ENCODE peak calls at places on chromosomes 12 and 14, in seven cellular contexts. One of them, this sample, is unnamed.

GRCh38 chr12:18828483-18828882 is 90.6 kb downstream of the CAPZA3 start:
- DNase-seq in GM06990: no peak
- DNase-seq in GM10248: no peak
- DNase-seq in fibroblast of lung: no peak
- DNase-seq in brain microvascular endothelial cell: no peak
- DNase-seq in lower lobe of right lung: no peak
- DNase-seq in endothelial cell: no peak
- DNase-seq in this sample: no peak

GRCh38 chr14:88233915-88234314 is 89.2 kb downstream of the KCNK10 start:
- DNase-seq in GM10248: no peak
- DNase-seq in endothelial cell: peak
- DNase-seq in GM06990: no peak
- DNase-seq in brain microvascular endothelial cell: no peak
- DNase-seq in lower lobe of right lung: no peak
- DNase-seq in fibroblast of lung: no peak
- DNase-seq in this sample: no peak

GRCh38 chr12:113271853-113272561 is 50.7 kb downstream of the TPCN1 start:
- DNase-seq in lower lobe of right lung: peak
- DNase-seq in fibroblast of lung: peak
- DNase-seq in brain microvascular endothelial cell: peak
- DNase-seq in GM06990: no peak
- DNase-seq in GM10248: peak
- DNase-seq in endothelial cell: no peak
- DNase-seq in this sample: peak

GRCh38 chr12:91763654-91764439 is 381.8 kb downstream of the BTG1 start:
- DNase-seq in fibroblast of lung: no peak
- DNase-seq in GM10248: no peak
- DNase-seq in brain microvascular endothelial cell: no peak
- DNase-seq in lower lobe of right lung: no peak
- DNase-seq in GM06990: no peak
- DNase-seq in endothelial cell: no peak
- DNase-seq in this sample: no peak

GRCh38 chr12:100733817-100734593 is 60.6 kb upstream of the ANO4 start:
- DNase-seq in brain microvascular endothelial cell: no peak
- DNase-seq in endothelial cell: peak
- DNase-seq in fibroblast of lung: peak
- DNase-seq in lower lobe of right lung: no peak
- DNase-seq in GM10248: no peak
- DNase-seq in GM06990: no peak
- DNase-seq in this sample: no peak

GRCh38 chr14:85731198-85731597 is 201.3 kb downstream of the FLRT2 start:
- DNase-seq in lower lobe of right lung: no peak
- DNase-seq in endothelial cell: no peak
- DNase-seq in GM10248: no peak
- DNase-seq in GM06990: no peak
- DNase-seq in brain microvascular endothelial cell: peak
- DNase-seq in fibroblast of lung: peak
- DNase-seq in this sample: no peak

GRCh38 chr12:15699886-15700285 is 89.3 kb downstream of the EPS8 start:
- DNase-seq in GM06990: no peak
- DNase-seq in fibroblast of lung: no peak
- DNase-seq in lower lobe of right lung: no peak
- DNase-seq in endothelial cell: no peak
- DNase-seq in brain microvascular endothelial cell: peak
- DNase-seq in GM10248: no peak
- DNase-seq in this sample: no peak

GRCh38 chr12:109820921-109821381 is 12.2 kb downstream of the TRPV4 start:
- DNase-seq in fibroblast of lung: no peak
- DNase-seq in endothelial cell: no peak
- DNase-seq in brain microvascular endothelial cell: no peak
- DNase-seq in GM10248: no peak
- DNase-seq in lower lobe of right lung: no peak
- DNase-seq in GM06990: no peak
- DNase-seq in this sample: no peak

GRCh38 chr12:13444076-13444475 is 247.6 kb downstream of the EMP1 start:
- DNase-seq in GM06990: no peak
- DNase-seq in lower lobe of right lung: no peak
- DNase-seq in endothelial cell: no peak
- DNase-seq in fibroblast of lung: no peak
- DNase-seq in brain microvascular endothelial cell: no peak
- DNase-seq in GM10248: no peak
- DNase-seq in this sample: no peak

GRCh38 chr14:36940476-36940875 is 231.9 kb downstream of the SLC25A21 start:
- DNase-seq in fibroblast of lung: no peak
- DNase-seq in brain microvascular endothelial cell: no peak
- DNase-seq in GM06990: no peak
- DNase-seq in GM10248: no peak
- DNase-seq in endothelial cell: no peak
- DNase-seq in lower lobe of right lung: no peak
- DNase-seq in this sample: no peak

GRCh38 chr12:49537709-49538601 is 875 bp upstream of the KCNH3 start:
- DNase-seq in GM10248: no peak
- DNase-seq in endothelial cell: no peak
- DNase-seq in lower lobe of right lung: no peak
- DNase-seq in brain microvascular endothelial cell: no peak
- DNase-seq in GM06990: no peak
- DNase-seq in fibroblast of lung: no peak
- DNase-seq in this sample: no peak

GRCh38 chr12:114976959-114977358 is 293.0 kb upstream of the TBX3 start:
- DNase-seq in lower lobe of right lung: no peak
- DNase-seq in GM10248: no peak
- DNase-seq in brain microvascular endothelial cell: no peak
- DNase-seq in GM06990: no peak
- DNase-seq in fibroblast of lung: peak
- DNase-seq in endothelial cell: no peak
- DNase-seq in this sample: no peak

GRCh38 chr12:49301759-49302158 is 6.8 kb downstream of the PRPH start:
- DNase-seq in GM10248: peak
- DNase-seq in endothelial cell: no peak
- DNase-seq in lower lobe of right lung: no peak
- DNase-seq in GM06990: no peak
- DNase-seq in fibroblast of lung: no peak
- DNase-seq in brain microvascular endothelial cell: no peak
- DNase-seq in this sample: no peak

GRCh38 chr14:99270491-99271287 is 1.3 kb downstream of the BCL11B start:
- DNase-seq in GM10248: no peak
- DNase-seq in endothelial cell: peak
- DNase-seq in fibroblast of lung: no peak
- DNase-seq in GM06990: no peak
- DNase-seq in lower lobe of right lung: no peak
- DNase-seq in brain microvascular endothelial cell: no peak
- DNase-seq in this sample: no peak

GRCh38 chr12:111322336-111323250 is 46.3 kb downstream of the PHETA1 start:
- DNase-seq in fibroblast of lung: no peak
- DNase-seq in brain microvascular endothelial cell: no peak
- DNase-seq in lower lobe of right lung: no peak
- DNase-seq in GM10248: no peak
- DNase-seq in GM06990: no peak
- DNase-seq in endothelial cell: no peak
- DNase-seq in this sample: no peak

GRCh38 chr14:39977198-39977597 is 545.0 kb upstream of the FBXO33 start:
- DNase-seq in fibroblast of lung: no peak
- DNase-seq in endothelial cell: no peak
- DNase-seq in GM06990: no peak
- DNase-seq in lower lobe of right lung: no peak
- DNase-seq in brain microvascular endothelial cell: no peak
- DNase-seq in GM10248: no peak
- DNase-seq in this sample: no peak

DNA sequence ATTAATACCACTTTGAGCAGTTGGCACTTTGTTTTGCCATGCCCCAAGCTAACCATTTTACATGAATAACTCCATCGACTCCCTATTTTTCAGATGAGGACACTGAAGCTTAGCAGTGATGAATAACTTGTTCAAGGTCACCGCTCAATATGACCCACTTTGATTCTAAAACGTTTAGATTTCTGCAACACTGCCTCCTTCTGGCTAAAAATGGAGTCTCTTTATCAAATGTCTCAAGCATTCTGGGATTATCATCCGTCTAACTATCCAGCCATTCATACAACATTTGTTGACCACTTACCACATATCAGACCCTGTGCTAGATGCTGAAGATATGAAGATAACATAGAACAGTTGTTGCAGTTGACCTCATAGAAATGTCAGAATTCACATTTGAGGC is 298.0 kb downstream of the PPFIA2 start:
- DNase-seq in fibroblast of lung: no peak
- DNase-seq in lower lobe of right lung: no peak
- DNase-seq in brain microvascular endothelial cell: no peak
- DNase-seq in GM10248: no peak
- DNase-seq in endothelial cell: no peak
- DNase-seq in GM06990: no peak
- DNase-seq in this sample: no peak
- TF ChIP-seq CTCF in fibroblast of lung: no peak
- TF ChIP-seq CTCF in lower lobe of right lung: no peak
- TF ChIP-seq CTCF in brain microvascular endothelial cell: peak
- TF ChIP-seq CTCF in GM10248: no peak
- TF ChIP-seq CTCF in endothelial cell: peak
- TF ChIP-seq CTCF in GM06990: peak
- TF ChIP-seq CTCF in this sample: peak

GRCh38 chr12:124680863-124681778 is 113.7 kb upstream of the NCOR2 start:
- DNase-seq in endothelial cell: no peak
- DNase-seq in brain microvascular endothelial cell: peak
- DNase-seq in GM06990: peak
- DNase-seq in GM10248: peak
- DNase-seq in fibroblast of lung: peak
- DNase-seq in lower lobe of right lung: peak
- DNase-seq in this sample: peak
- TF ChIP-seq CTCF in endothelial cell: no peak
- TF ChIP-seq CTCF in brain microvascular endothelial cell: peak
- TF ChIP-seq CTCF in GM06990: peak
- TF ChIP-seq CTCF in GM10248: peak
- TF ChIP-seq CTCF in fibroblast of lung: peak
- TF ChIP-seq CTCF in lower lobe of right lung: peak
- TF ChIP-seq CTCF in this sample: peak

GRCh38 chr14:101183376-101184103 is 280.0 kb upstream of the RTL1 start:
- DNase-seq in brain microvascular endothelial cell: no peak
- DNase-seq in GM10248: peak
- DNase-seq in fibroblast of lung: peak
- DNase-seq in lower lobe of right lung: no peak
- DNase-seq in GM06990: no peak
- DNase-seq in endothelial cell: peak
- DNase-seq in this sample: no peak
- TF ChIP-seq CTCF in brain microvascular endothelial cell: peak
- TF ChIP-seq CTCF in GM10248: no peak
- TF ChIP-seq CTCF in fibroblast of lung: peak
- TF ChIP-seq CTCF in lower lobe of right lung: peak
- TF ChIP-seq CTCF in GM06990: no peak
- TF ChIP-seq CTCF in endothelial cell: peak
- TF ChIP-seq CTCF in this sample: no peak

DNA sequence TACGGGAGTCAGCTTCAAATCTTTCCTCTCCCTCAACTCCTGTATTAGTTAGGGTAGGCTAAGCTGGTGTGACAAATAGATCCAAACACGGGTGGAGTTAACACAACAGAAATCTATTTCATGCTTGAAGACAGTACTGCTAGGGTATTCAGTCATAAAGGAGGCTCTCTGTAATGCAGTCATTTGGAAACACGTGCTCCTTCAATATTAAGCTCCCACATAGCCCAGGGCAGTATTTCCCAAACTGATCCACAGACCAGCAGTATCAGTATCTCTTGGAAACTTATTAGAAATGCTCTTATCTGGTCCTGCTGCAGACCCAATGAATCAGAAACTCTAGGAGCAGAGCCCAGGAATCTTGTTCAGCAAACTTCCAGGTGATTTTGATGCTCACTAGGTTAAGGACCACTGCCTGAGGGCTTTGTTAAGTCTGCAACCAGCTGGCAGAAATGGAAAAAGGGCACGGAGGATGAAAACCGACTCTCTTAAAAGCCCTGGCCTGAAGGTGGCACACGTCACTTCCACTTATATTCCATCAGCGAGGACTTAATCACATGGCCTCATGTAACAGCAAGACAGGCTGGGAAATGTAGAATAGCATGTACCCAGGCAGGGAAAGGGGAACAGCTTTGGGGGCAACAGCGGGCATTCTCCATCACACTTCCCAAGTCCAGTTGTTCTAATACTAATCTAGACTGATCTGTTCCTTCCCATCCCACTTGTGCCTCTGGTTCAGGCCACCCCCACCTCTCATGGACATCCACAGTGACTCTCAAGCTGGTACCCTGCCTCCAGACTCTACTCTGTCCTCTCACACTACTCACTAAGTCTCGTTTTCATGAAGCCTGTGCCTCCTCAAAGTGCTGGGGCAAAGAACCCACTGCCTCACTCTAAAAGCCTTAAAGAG is 38.2 kb upstream of the RIC8B start:
- DNase-seq in lower lobe of right lung: no peak
- DNase-seq in GM10248: no peak
- DNase-seq in brain microvascular endothelial cell: no peak
- DNase-seq in fibroblast of lung: no peak
- DNase-seq in endothelial cell: no peak
- DNase-seq in GM06990: no peak
- DNase-seq in this sample: no peak
- TF ChIP-seq CTCF in lower lobe of right lung: no peak
- TF ChIP-seq CTCF in GM10248: peak
- TF ChIP-seq CTCF in brain microvascular endothelial cell: no peak
- TF ChIP-seq CTCF in fibroblast of lung: no peak
- TF ChIP-seq CTCF in endothelial cell: no peak
- TF ChIP-seq CTCF in GM06990: peak
- TF ChIP-seq CTCF in this sample: no peak